ENCODE peak calls at places on chromosomes 1 and 21, in five cellular contexts. E is testis, J is GM12891, B is A549, H is HCT116. N is an unnamed sample.

GRCh38 chr1:203520315-203520714 is 26.4 kb downstream of the OPTC start:
- DNase-seq in H (no peak), J (no peak), E (no peak), B (no peak), N (peak)

GRCh38 chr1:217135987-217136894 is 413.0 kb upstream of the ESRRG start:
- DNase-seq in J (no peak), E (no peak), H (no peak), B (no peak), N (no peak)

GRCh38 chr1:212608956-212609700 is 567 bp downstream of the ATF3 start:
- DNase-seq in J (peak), H (no peak), B (peak), E (peak), N (peak)

GRCh38 chr1:16038620-16038912 is 5.0 kb upstream of the CLCNKB start:
- DNase-seq in E (no peak), B (no peak), H (no peak), J (no peak), N (no peak)

GRCh38 chr1:245863566-245864184 is 643.4 kb downstream of the SMYD3 start:
- DNase-seq in B (no peak), E (no peak), J (no peak), H (no peak), N (no peak)

GRCh38 chr1:167629681-167630567 is at the start of gene RCSD1:
- DNase-seq in B (no peak), H (no peak), E (peak), J (peak), N (no peak)

GRCh38 chr1:64042331-64043100 is 160.9 kb upstream of the UBE2U start:
- DNase-seq in E (peak), H (no peak), J (no peak), B (no peak), N (peak)

GRCh38 chr1:15455522-15455921 is 1.0 kb upstream of the CELA2A start:
- DNase-seq in J (no peak), H (no peak), E (no peak), B (no peak), N (no peak)

GRCh38 chr1:212731630-212732029 is 32.0 kb upstream of the BATF3 start:
- DNase-seq in E (no peak), B (no peak), H (no peak), J (no peak), N (no peak)

GRCh38 chr1:29991815-29992214 is 731.6 kb downstream of the MATN1 start:
- DNase-seq in J (no peak), H (no peak), E (no peak), B (no peak), N (no peak)

GRCh38 chr1:161198877-161199431 is at the start of gene ADAMTS4:
- DNase-seq in E (peak), B (no peak), H (no peak), J (no peak), N (peak)

GRCh38 chr1:161200992-161201827 is 957 bp upstream of the NDUFS2 start:
- DNase-seq in E (peak), J (no peak), B (no peak), H (no peak), N (peak)

GRCh38 chr1:161201828-161202712 is at the start of gene NDUFS2:
- DNase-seq in E (peak), H (peak), J (peak), B (peak), N (peak)

GRCh38 chr1:161199506-161200119 is 759 bp upstream of the ADAMTS4 start:
- DNase-seq in H (no peak), B (no peak), E (no peak), J (no peak), N (peak)

DNA sequence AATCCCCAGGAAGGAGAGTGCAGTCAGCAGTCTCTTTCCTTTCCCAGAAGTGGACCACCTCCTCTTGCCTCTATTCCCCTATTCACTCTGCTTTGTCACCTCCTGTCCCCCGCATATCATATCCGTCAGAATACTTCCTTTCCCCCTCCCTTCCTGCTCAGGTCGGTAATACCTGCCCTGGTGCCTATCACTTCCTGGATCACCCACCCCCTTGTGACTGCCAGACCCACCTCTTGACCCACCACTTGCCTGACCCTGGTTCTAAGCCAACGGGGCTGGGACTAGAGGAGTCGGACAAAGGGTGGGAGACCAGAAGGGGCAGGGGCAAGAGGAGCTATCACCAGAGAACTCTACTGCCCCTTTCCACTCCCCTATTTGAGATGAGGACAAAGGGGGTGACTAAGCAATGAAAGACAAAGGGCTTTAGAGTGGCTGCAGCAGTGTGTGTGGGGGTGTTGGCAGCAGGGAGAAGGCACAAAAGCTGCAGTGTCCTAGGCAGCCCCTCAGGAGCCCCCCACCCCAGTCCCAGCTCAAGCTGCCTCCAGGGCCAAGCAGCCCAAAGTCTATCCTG is 1.7 kb upstream of the ADAMTS4 start:
- DNase-seq in B (no peak), E (no peak), H (no peak), J (no peak), N (peak)
- TF ChIP-seq POLR2A in B (no peak), E (no peak), H (no peak), J (no peak), N (no peak)

DNA sequence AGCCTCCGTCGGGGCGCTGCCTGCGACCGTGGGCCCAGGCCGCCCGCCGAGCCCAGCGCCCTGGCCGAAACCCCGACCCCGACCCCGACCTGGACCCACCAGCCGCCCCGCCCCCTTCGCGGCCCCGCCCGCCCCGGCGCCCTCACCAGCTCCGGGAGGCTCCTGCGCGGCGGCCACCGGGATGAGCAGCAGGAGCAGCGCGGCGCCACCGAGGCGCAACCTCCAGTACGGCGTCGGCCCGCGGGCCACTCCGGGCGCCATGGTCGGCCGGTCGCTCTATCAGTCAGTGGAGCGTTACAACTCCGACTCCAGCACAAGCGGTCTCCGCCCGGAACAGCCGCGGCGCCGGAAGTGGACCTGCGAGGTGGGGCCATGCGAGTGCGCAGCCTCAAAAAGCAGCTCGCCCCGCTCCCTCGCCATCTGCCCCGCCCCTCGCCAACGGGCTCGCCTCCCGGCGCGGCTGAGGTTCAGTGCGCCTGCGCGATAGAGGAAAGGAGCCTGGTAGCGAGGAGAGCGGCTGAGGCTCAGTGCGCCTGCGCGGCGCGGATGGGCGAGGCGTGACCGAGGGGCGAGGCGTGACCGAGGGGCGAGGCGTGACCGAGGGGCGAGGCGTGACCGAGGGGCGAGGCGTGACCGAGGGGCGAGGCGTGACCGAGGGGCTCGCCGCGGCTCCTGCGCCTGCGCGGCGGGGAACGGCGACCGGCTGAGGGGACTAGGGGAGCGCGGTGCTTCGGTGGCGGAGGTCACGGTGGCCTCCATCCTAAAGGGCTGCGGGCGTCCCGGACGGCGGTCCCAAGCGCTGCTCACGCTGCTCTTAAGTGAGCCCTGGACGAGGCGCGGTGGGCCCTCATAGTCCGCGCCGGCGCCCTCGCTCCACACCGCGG is at the start of gene PTTG1IP:
- DNase-seq in E (peak), J (peak), H (peak), B (peak), N (peak)
- TF ChIP-seq POLR2A in E (peak), J (peak), H (peak), B (peak), N (peak)

GRCh38 chr21:41869771-41870170 is 9.4 kb downstream of the PRDM15 start:
- DNase-seq in H (no peak), J (no peak), B (no peak), E (no peak), N (no peak)

GRCh38 chr21:41865002-41865777 is 14.0 kb downstream of the PRDM15 start:
- DNase-seq in B (no peak), H (no peak), E (no peak), J (no peak), N (no peak)

GRCh38 chr21:41867313-41867712 is 11.8 kb downstream of the PRDM15 start:
- DNase-seq in J (no peak), H (no peak), B (no peak), E (no peak), N (no peak)

GRCh38 chr21:41866274-41866809 is 12.8 kb downstream of the PRDM15 start:
- DNase-seq in E (no peak), H (no peak), B (no peak), J (no peak), N (no peak)

GRCh38 chr21:41868062-41868710 is 11.0 kb downstream of the PRDM15 start:
- DNase-seq in E (no peak), J (no peak), B (no peak), H (no peak), N (no peak)
- TF ChIP-seq POLR2A in E (no peak), J (no peak), B (no peak), H (no peak), N (no peak)

GRCh38 chr1:109241344-109241743 is 8.0 kb upstream of the CELSR2 start:
- DNase-seq in B (no peak), H (no peak), E (no peak), J (no peak), N (no peak)

GRCh38 chr1:109239580-109240068 is 9.7 kb upstream of the CELSR2 start:
- DNase-seq in B (peak), H (no peak), E (peak), J (no peak), N (peak)

GRCh38 chr1:109239047-109239579 is 10.2 kb upstream of the CELSR2 start:
- DNase-seq in B (no peak), J (no peak), E (no peak), H (no peak), N (no peak)

GRCh38 chr1:109241841-109242301 is 7.5 kb upstream of the CELSR2 start:
- DNase-seq in B (no peak), E (no peak), J (no peak), H (no peak), N (no peak)

GRCh38 chr1:109240158-109241152 is 8.9 kb upstream of the CELSR2 start:
- DNase-seq in H (no peak), B (no peak), J (no peak), E (peak), N (no peak)
- TF ChIP-seq POLR2A in H (no peak), B (no peak), J (no peak), E (no peak), N (peak)

DNA sequence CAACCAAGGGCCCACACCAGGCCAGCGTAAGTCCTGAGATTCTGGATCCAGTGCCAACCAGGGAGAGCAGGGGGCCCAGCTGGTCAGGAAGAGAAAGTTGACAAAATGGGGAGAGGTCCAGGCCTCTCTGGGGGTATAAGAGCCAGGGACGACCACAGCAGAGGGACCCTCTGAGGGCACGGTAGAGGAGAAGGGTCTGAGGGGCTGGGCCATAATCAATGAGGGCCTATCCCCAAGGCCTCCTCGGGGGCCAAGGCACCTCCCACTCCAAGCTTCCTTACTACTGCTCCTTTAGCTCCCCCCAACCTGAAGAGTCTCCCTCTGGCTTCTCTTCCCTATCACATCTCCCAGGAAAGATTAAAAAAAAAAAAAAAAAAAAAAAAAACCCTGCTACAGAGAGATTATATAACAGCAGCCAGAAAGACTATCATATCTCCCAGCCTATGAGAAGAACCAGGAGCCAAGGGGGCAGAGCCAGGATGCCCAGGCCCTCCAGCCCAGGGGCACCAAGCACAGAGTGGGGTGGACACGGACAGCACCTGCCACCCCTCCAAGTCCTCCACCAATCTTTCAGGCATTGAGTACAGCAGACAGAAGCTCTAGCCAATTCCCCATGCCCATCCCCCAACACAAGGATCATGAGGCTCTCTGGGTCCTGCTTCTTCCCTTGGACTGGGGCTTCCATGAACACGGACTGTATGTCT is 2.7 kb downstream of the MEF2D start:
- DNase-seq in E (peak), B (no peak), J (no peak), H (no peak), N (no peak)
- TF ChIP-seq POLR2A in E (no peak), B (no peak), J (no peak), H (no peak), N (no peak)

GRCh38 chr21:46295177-46295711 is 9.1 kb downstream of the YBEY start:
- DNase-seq in B (no peak), J (no peak), H (no peak), E (no peak), N (no peak)
- TF ChIP-seq POLR2A in B (no peak), J (no peak), H (no peak), E (no peak), N (no peak)

GRCh38 chr21:34279285-34279684 is 84.5 kb upstream of the KCNE2 start:
- DNase-seq in J (no peak), E (no peak), H (no peak), B (no peak), N (no peak)
- TF ChIP-seq POLR2A in J (no peak), E (no peak), H (no peak), B (no peak), N (no peak)

GRCh38 chr1:88680446-88680845 is 3.6 kb upstream of the PKN2 start:
- DNase-seq in H (no peak), J (no peak), E (no peak), B (no peak), N (no peak)

GRCh38 chr1:88673446-88673845 is 10.6 kb upstream of the PKN2 start:
- DNase-seq in H (no peak), J (no peak), E (no peak), B (no peak), N (no peak)

GRCh38 chr1:88681223-88681622 is 2.9 kb upstream of the PKN2 start:
- DNase-seq in B (no peak), H (no peak), E (no peak), J (no peak), N (no peak)

GRCh38 chr1:88683516-88683847 is 591 bp upstream of the PKN2 start:
- DNase-seq in B (no peak), J (no peak), E (peak), H (no peak), N (no peak)

GRCh38 chr1:88678405-88678804 is 5.7 kb upstream of the PKN2 start:
- DNase-seq in J (no peak), B (no peak), E (no peak), H (no peak), N (peak)
- TF ChIP-seq POLR2A in J (no peak), B (no peak), E (no peak), H (no peak), N (no peak)

GRCh38 chr1:46394108-46394871 is at the start of gene FAAH:
- DNase-seq in H (peak), B (no peak), E (peak), J (no peak), N (no peak)
- TF ChIP-seq POLR2A in H (peak), B (no peak), E (no peak), J (no peak), N (no peak)

DNA sequence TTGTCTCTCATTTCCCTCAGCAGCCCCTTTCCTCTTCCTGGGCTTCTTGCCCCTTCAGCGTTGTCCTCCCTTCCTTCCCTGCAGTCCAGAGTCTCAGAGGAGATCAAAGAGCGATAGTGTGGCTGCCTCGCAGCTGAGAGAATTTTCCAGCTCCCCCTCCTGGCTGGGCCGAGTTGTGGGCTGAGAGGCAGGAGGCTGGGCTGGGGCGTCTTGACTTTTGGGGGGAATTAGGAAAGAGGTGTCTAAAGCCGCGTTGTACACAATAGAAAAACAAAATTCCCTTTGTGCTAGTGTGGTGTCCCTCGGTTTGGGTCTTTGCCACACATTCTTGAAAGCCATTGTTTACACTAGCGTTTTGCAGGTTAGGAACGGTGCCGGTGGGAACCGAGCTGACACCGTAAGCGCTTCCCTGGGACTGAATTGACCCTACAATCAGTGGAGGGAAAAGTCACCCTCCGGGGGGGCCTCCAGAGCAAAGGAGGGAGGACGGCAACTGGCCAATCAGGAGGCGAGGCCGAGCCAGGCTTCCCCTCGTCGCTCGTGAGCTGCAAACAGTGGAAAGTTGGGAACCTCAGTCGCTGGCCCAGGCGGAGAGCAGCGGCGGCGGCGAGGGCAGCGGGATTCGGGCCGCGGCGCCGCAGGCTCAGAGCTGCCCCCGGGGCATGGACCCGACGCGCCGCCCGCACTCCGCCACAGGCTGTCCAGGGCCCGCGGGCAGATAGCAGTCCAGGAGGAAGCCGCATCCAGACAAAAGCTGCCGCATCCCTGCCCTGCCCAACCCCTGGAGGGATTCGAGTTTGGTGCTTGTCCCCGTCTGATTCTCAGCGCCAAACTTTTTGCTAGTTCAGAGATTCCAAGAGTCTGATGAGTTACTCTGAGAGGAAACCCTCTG is at the start of gene HMCN1:
- DNase-seq in J (no peak), B (peak), E (peak), H (peak), N (peak)
- TF ChIP-seq POLR2A in J (no peak), B (no peak), E (no peak), H (no peak), N (no peak)

N was measured in endothelial cell of umbilical vein.